ENCODE peak calls at places on chromosome 4, in five cellular contexts. One of them, this sample, is unnamed.

GRCh38 chr4:2256156-2256731 is 5.7 kb downstream of the MXD4 start:
- DNase-seq in tibial nerve: peak
- DNase-seq in adrenal gland: peak
- DNase-seq in H54: no peak
- DNase-seq in A549: no peak
- DNase-seq in this sample: peak

GRCh38 chr4:6608758-6609414 is 31.6 kb upstream of the MRFAP1 start:
- DNase-seq in A549: no peak
- DNase-seq in tibial nerve: no peak
- DNase-seq in adrenal gland: peak
- DNase-seq in H54: no peak
- DNase-seq in this sample: no peak

GRCh38 chr4:133058701-133059100 is 90.4 kb upstream of the PCDH10 start:
- DNase-seq in tibial nerve: no peak
- DNase-seq in A549: no peak
- DNase-seq in H54: no peak
- DNase-seq in adrenal gland: no peak
- DNase-seq in this sample: no peak

GRCh38 chr4:154033921-154034320 is 245.0 kb upstream of the SFRP2 start:
- DNase-seq in adrenal gland: no peak
- DNase-seq in A549: no peak
- DNase-seq in H54: no peak
- DNase-seq in tibial nerve: no peak
- DNase-seq in this sample: no peak

GRCh38 chr4:127852661-127853060 is 28.0 kb upstream of the PLK4 start:
- DNase-seq in tibial nerve: no peak
- DNase-seq in adrenal gland: no peak
- DNase-seq in H54: no peak
- DNase-seq in A549: no peak
- DNase-seq in this sample: no peak

GRCh38 chr4:149630079-149630478 is 185.6 kb downstream of the IQCM start:
- DNase-seq in A549: no peak
- DNase-seq in adrenal gland: no peak
- DNase-seq in tibial nerve: no peak
- DNase-seq in H54: no peak
- DNase-seq in this sample: no peak

GRCh38 chr4:1693131-1693896 is 9.2 kb upstream of the FAM53A start:
- DNase-seq in H54: peak
- DNase-seq in tibial nerve: no peak
- DNase-seq in adrenal gland: peak
- DNase-seq in A549: peak
- DNase-seq in this sample: peak

GRCh38 chr4:25457053-25457715 is 80.1 kb downstream of the ANAPC4 start:
- DNase-seq in H54: peak
- DNase-seq in A549: no peak
- DNase-seq in tibial nerve: no peak
- DNase-seq in adrenal gland: no peak
- DNase-seq in this sample: no peak

GRCh38 chr4:107800686-107801085 is 24.0 kb upstream of the SGMS2 start:
- DNase-seq in A549: no peak
- DNase-seq in H54: no peak
- DNase-seq in tibial nerve: no peak
- DNase-seq in adrenal gland: no peak
- DNase-seq in this sample: no peak

GRCh38 chr4:105061720-105062119 is 85.0 kb upstream of the TET2 start:
- DNase-seq in tibial nerve: no peak
- DNase-seq in adrenal gland: no peak
- DNase-seq in H54: no peak
- DNase-seq in A549: no peak
- DNase-seq in this sample: no peak

GRCh38 chr4:86414686-86415085 is 54.8 kb upstream of the MAPK10 start:
- DNase-seq in adrenal gland: no peak
- DNase-seq in H54: no peak
- DNase-seq in tibial nerve: no peak
- DNase-seq in A549: no peak
- DNase-seq in this sample: no peak

GRCh38 chr4:137310156-137310555 is 222.1 kb downstream of the PCDH18 start:
- DNase-seq in tibial nerve: no peak
- DNase-seq in H54: no peak
- DNase-seq in A549: no peak
- DNase-seq in adrenal gland: no peak
- DNase-seq in this sample: no peak

GRCh38 chr4:10729366-10729765 is 44.8 kb upstream of the CLNK start:
- DNase-seq in H54: no peak
- DNase-seq in adrenal gland: no peak
- DNase-seq in A549: no peak
- DNase-seq in tibial nerve: no peak
- DNase-seq in this sample: no peak

GRCh38 chr4:152535903-152536544 is at the start of gene FBXW7:
- DNase-seq in tibial nerve: peak
- DNase-seq in A549: peak
- DNase-seq in adrenal gland: peak
- DNase-seq in H54: peak
- DNase-seq in this sample: peak

GRCh38 chr4:119835511-119835910 is 206.9 kb upstream of the PDE5A start:
- DNase-seq in A549: no peak
- DNase-seq in tibial nerve: no peak
- DNase-seq in adrenal gland: no peak
- DNase-seq in H54: no peak
- DNase-seq in this sample: no peak

GRCh38 chr4:80206541-80207171 is 9.4 kb downstream of the PRDM8 start:
- DNase-seq in adrenal gland: no peak
- DNase-seq in H54: no peak
- DNase-seq in A549: no peak
- DNase-seq in tibial nerve: no peak
- DNase-seq in this sample: no peak

GRCh38 chr4:66187175-66187720 is 517.0 kb upstream of the EPHA5 start:
- DNase-seq in A549: no peak
- DNase-seq in adrenal gland: no peak
- DNase-seq in H54: no peak
- DNase-seq in tibial nerve: no peak
- DNase-seq in this sample: no peak

GRCh38 chr4:154399259-154399974 is 92.2 kb downstream of the DCHS2 start:
- DNase-seq in adrenal gland: no peak
- DNase-seq in tibial nerve: no peak
- DNase-seq in H54: no peak
- DNase-seq in A549: peak
- DNase-seq in this sample: no peak

GRCh38 chr4:190020790-190021717 is 6.0 kb downstream of the FRG2 start:
- DNase-seq in A549: peak
- DNase-seq in tibial nerve: no peak
- DNase-seq in H54: no peak
- DNase-seq in adrenal gland: peak
- DNase-seq in this sample: peak

GRCh38 chr4:150368667-150369066 is 213.3 kb upstream of the MAB21L2 start:
- DNase-seq in A549: no peak
- DNase-seq in adrenal gland: no peak
- DNase-seq in tibial nerve: no peak
- DNase-seq in H54: no peak
- DNase-seq in this sample: no peak

GRCh38 chr4:183095199-183095512 is 3.9 kb upstream of the WWC2 start:
- DNase-seq in tibial nerve: no peak
- DNase-seq in A549: no peak
- DNase-seq in adrenal gland: no peak
- DNase-seq in H54: no peak
- DNase-seq in this sample: no peak
- TF ChIP-seq POLR2A in tibial nerve: no peak
- TF ChIP-seq POLR2A in A549: no peak
- TF ChIP-seq POLR2A in adrenal gland: no peak
- TF ChIP-seq POLR2A in H54: no peak
- TF ChIP-seq POLR2A in this sample: no peak

GRCh38 chr4:26583865-26584652 is at the start of gene TBC1D19:
- DNase-seq in tibial nerve: peak
- DNase-seq in adrenal gland: peak
- DNase-seq in A549: peak
- DNase-seq in H54: peak
- DNase-seq in this sample: peak
- TF ChIP-seq POLR2A in tibial nerve: no peak
- TF ChIP-seq POLR2A in adrenal gland: peak
- TF ChIP-seq POLR2A in A549: no peak
- TF ChIP-seq POLR2A in H54: peak
- TF ChIP-seq POLR2A in this sample: peak

GRCh38 chr4:47914926-47915237 is 499 bp upstream of the NFXL1 start:
- DNase-seq in A549: no peak
- DNase-seq in adrenal gland: no peak
- DNase-seq in H54: no peak
- DNase-seq in tibial nerve: no peak
- DNase-seq in this sample: no peak

GRCh38 chr4:47915378-47915777 is 995 bp upstream of the NFXL1 start:
- DNase-seq in A549: no peak
- DNase-seq in tibial nerve: no peak
- DNase-seq in adrenal gland: no peak
- DNase-seq in H54: no peak
- DNase-seq in this sample: no peak

GRCh38 chr4:47913858-47914218 is 545 bp downstream of the NFXL1 start:
- DNase-seq in H54: no peak
- DNase-seq in A549: peak
- DNase-seq in tibial nerve: no peak
- DNase-seq in adrenal gland: peak
- DNase-seq in this sample: peak

GRCh38 chr4:47913328-47913727 is 1.1 kb downstream of the NFXL1 start:
- DNase-seq in adrenal gland: no peak
- DNase-seq in A549: no peak
- DNase-seq in tibial nerve: no peak
- DNase-seq in H54: no peak
- DNase-seq in this sample: no peak

GRCh38 chr4:47914219-47914925 is at the start of gene NFXL1:
- DNase-seq in H54: peak
- DNase-seq in adrenal gland: peak
- DNase-seq in tibial nerve: peak
- DNase-seq in A549: peak
- DNase-seq in this sample: peak
- TF ChIP-seq POLR2A in H54: peak
- TF ChIP-seq POLR2A in adrenal gland: peak
- TF ChIP-seq POLR2A in tibial nerve: peak
- TF ChIP-seq POLR2A in A549: peak
- TF ChIP-seq POLR2A in this sample: peak

GRCh38 chr4:184548651-184549341 is 74.4 kb upstream of the IRF2 start:
- DNase-seq in adrenal gland: no peak
- DNase-seq in H54: no peak
- DNase-seq in A549: no peak
- DNase-seq in tibial nerve: no peak
- DNase-seq in this sample: no peak
- TF ChIP-seq POLR2A in adrenal gland: no peak
- TF ChIP-seq POLR2A in H54: peak
- TF ChIP-seq POLR2A in A549: no peak
- TF ChIP-seq POLR2A in tibial nerve: no peak
- TF ChIP-seq POLR2A in this sample: no peak